ENCODE peak calls at places on chromosomes 6 and 20, in eight cellular contexts. E is GM23248; M is A549; B is neuronal stem cell; N is progenitor cell of endocrine pancreas; I is stimulated activated CD8-positive, alpha-beta memory T cell treated with anti-CD3 and anti-CD28 coated beads, Interleukin-12 subunit alpha, Interleukin-12 subunit beta, amount 100 ng/mL, for 1 hour; O is DMS53; F is T-helper 2 cell. K is an unnamed sample.

GRCh38 chr6:33144373-33144772 is 47.9 kb downstream of the COL11A2 start:
- DNase-seq in E (peak; percentile 30), M (no peak), B (no peak), N (no peak), I (no peak), O (peak; percentile 13), F (no peak), K (no peak)

GRCh38 chr20:36773123-36773547 is 428 bp downstream of the DSN1 start:
- DNase-seq in E (peak; percentile 35), M (no peak), B (no peak), N (no peak), I (no peak), O (peak; percentile 44), F (no peak), K (no peak)

GRCh38 chr20:64084209-64085152 is at the start of gene LKAAEAR1:
- DNase-seq in E (peak; percentile 29), M (no peak), B (no peak), N (no peak), I (no peak), O (peak; percentile 75), F (no peak), K (no peak)

GRCh38 chr6:106381223-106381622 is 20.7 kb downstream of the CRYBG1 start:
- DNase-seq in E (no peak), M (no peak), B (no peak), N (no peak), I (no peak), O (no peak), F (no peak), K (no peak)

GRCh38 chr6:14372738-14373484 is 255.3 kb downstream of the CD83 start:
- DNase-seq in E (no peak), M (no peak), B (no peak), N (no peak), I (no peak), O (no peak), F (no peak), K (no peak)

GRCh38 chr20:10119336-10119735 is 84.5 kb downstream of the ANKEF1 start:
- DNase-seq in E (no peak), M (no peak), B (no peak), N (no peak), I (no peak), O (peak; percentile 55), F (no peak), K (no peak)

GRCh38 chr6:69865126-69865525 is 1.2 kb upstream of the COL19A1 start:
- DNase-seq in E (peak; percentile 81), M (no peak), B (no peak), N (no peak), I (no peak), O (peak; percentile 39), F (no peak), K (no peak)

GRCh38 chr6:154749341-154749740 is 16.1 kb downstream of the SCAF8 start:
- DNase-seq in E (no peak), M (no peak), B (no peak), N (no peak), I (no peak), O (peak; percentile 12), F (no peak), K (no peak)

GRCh38 chr6:8108031-8108660 is 5.8 kb upstream of the EEF1E1 start:
- DNase-seq in E (peak; percentile 95), M (peak; percentile 55), B (no peak), N (no peak), I (no peak), O (peak; percentile 75), F (no peak), K (peak; percentile 72)

GRCh38 chr6:108632441-108632840 is 71.7 kb downstream of the FOXO3 start:
- DNase-seq in E (no peak), M (no peak), B (no peak), N (no peak), I (no peak), O (no peak), F (no peak), K (no peak)

GRCh38 chr6:170279977-170280688 is 10.7 kb downstream of the DLL1 start:
- DNase-seq in E (peak; percentile 66), M (peak; percentile 65), B (no peak), N (no peak), I (no peak), O (peak; percentile 96), F (peak; percentile 83), K (no peak)

GRCh38 chr6:170142559-170142958 is 148.3 kb downstream of the DLL1 start:
- DNase-seq in E (no peak), M (no peak), B (no peak), N (no peak), I (no peak), O (no peak), F (no peak), K (no peak)

GRCh38 chr20:40663991-40664880 is 24.8 kb downstream of the MAFB start:
- DNase-seq in E (peak; percentile 19), M (no peak), B (no peak), N (peak; percentile 54), I (no peak), O (peak; percentile 26), F (no peak), K (no peak)

GRCh38 chr6:149815788-149816187 is 48.4 kb downstream of the LRP11 start:
- DNase-seq in E (no peak), M (no peak), B (no peak), N (no peak), I (no peak), O (no peak), F (no peak), K (no peak)

GRCh38 chr6:143701343-143702234 is 23.8 kb downstream of the PHACTR2 start:
- DNase-seq in E (peak; percentile 21), M (no peak), B (no peak), N (no peak), I (no peak), O (no peak), F (no peak), K (no peak)

GRCh38 chr6:107819217-107819616 is 4.9 kb downstream of the SCML4 start:
- DNase-seq in E (peak; percentile 46), M (no peak), B (no peak), N (no peak), I (no peak), O (no peak), F (peak; percentile 36), K (no peak)